ENCODE peak calls at places on chromosomes 3 and 15, in four cellular contexts. Q is H9; X is D721Med; Z is CD8-positive, alpha-beta T cell. C is an unnamed sample.

GRCh38 chr15:68644996-68645395 is 66.2 kb downstream of the CORO2B start:
- DNase-seq in Q (no peak), X (no peak), Z (no peak), C (no peak)

GRCh38 chr15:90062023-90062728 is 40.1 kb downstream of the IDH2 start:
- DNase-seq in Q (peak), X (no peak), Z (peak), C (no peak)

GRCh38 chr3:157078131-157078835 is 81.7 kb downstream of the CCNL1 start:
- DNase-seq in Q (peak), X (no peak), Z (no peak), C (no peak)

GRCh38 chr3:25235033-25235432 is 193.0 kb upstream of the RARB start:
- DNase-seq in Q (no peak), X (no peak), Z (no peak), C (no peak)

GRCh38 chr3:122893754-122894668 is 99.1 kb downstream of the SLC49A4 start:
- DNase-seq in Q (peak), X (no peak), Z (no peak), C (no peak)

GRCh38 chr15:83200589-83200988 is 7.0 kb downstream of the HDGFL3 start:
- DNase-seq in Q (no peak), X (no peak), Z (no peak), C (no peak)

GRCh38 chr3:65436580-65436979 is 602.1 kb downstream of the MAGI1 start:
- DNase-seq in Q (no peak), X (no peak), Z (no peak), C (no peak)

GRCh38 chr15:28191832-28192231 is 92.7 kb upstream of the OCA2 start:
- DNase-seq in Q (peak), X (no peak), Z (no peak), C (peak)

GRCh38 chr3:197122394-197122793 is 92.8 kb upstream of the MELTF start:
- DNase-seq in Q (no peak), X (no peak), Z (no peak), C (no peak)

GRCh38 chr3:133136114-133137041 is 98.2 kb downstream of the TMEM108 start:
- DNase-seq in Q (no peak), X (no peak), Z (no peak), C (no peak)

GRCh38 chr3:23601020-23601822 is 204.5 kb upstream of the UBE2E1 start:
- DNase-seq in Q (no peak), X (no peak), Z (no peak), C (no peak)

GRCh38 chr3:141825216-141826011 is 51.0 kb upstream of the ATP1B3 start:
- DNase-seq in Q (no peak), X (no peak), Z (no peak), C (no peak)

GRCh38 chr3:104750581-104750980 is 616.1 kb upstream of the ALCAM start:
- DNase-seq in Q (no peak), X (no peak), Z (no peak), C (no peak)

GRCh38 chr3:175410251-175410650 is 551.1 kb downstream of the NAALADL2 start:
- DNase-seq in Q (no peak), X (no peak), Z (no peak), C (peak)

GRCh38 chr15:101049856-101050646 is 130.9 kb downstream of the LRRK1 start:
- DNase-seq in Q (no peak), X (no peak), Z (peak), C (no peak)

GRCh38 chr15:42059661-42060476 is 34.5 kb downstream of the PLA2G4D start:
- DNase-seq in Q (peak), X (peak), Z (peak), C (no peak)

GRCh38 chr3:169765281-169765624 is 393 bp upstream of the TERC start:
- DNase-seq in Q (no peak), X (no peak), Z (no peak), C (no peak)

GRCh38 chr3:60594025-60594424 is 657.2 kb downstream of the FHIT start:
- DNase-seq in Q (no peak), X (no peak), Z (no peak), C (no peak)

GRCh38 chr15:36911322-36911944 is 188.9 kb downstream of the MEIS2 start:
- DNase-seq in Q (no peak), X (no peak), Z (no peak), C (no peak)

GRCh38 chr15:64152507-64153387 is 1.2 kb downstream of the SNX22 start:
- DNase-seq in Q (peak), X (no peak), Z (no peak), C (no peak)

GRCh38 chr3:150495563-150496168 is 50.6 kb downstream of the SERP1 start:
- DNase-seq in Q (no peak), X (no peak), Z (peak), C (peak)

GRCh38 chr3:141050913-141051632 is at the start of gene SPSB4:
- DNase-seq in Q (peak), X (peak), Z (no peak), C (no peak)

GRCh38 chr3:145422541-145422940 is 738.4 kb downstream of the PLOD2 start:
- DNase-seq in Q (no peak), X (no peak), Z (no peak), C (no peak)

GRCh38 chr3:183122257-183122932 is 23.1 kb upstream of the MCCC1 start:
- DNase-seq in Q (no peak), X (no peak), Z (no peak), C (peak)

GRCh38 chr15:42358141-42358540 is 1.2 kb upstream of the CAPN3 start:
- DNase-seq in Q (no peak), X (no peak), Z (no peak), C (no peak)

GRCh38 chr3:126349611-126350501 is 7.4 kb downstream of the KLF15 start:
- DNase-seq in Q (no peak), X (no peak), Z (no peak), C (no peak)

GRCh38 chr3:191066669-191067068 is 132.4 kb upstream of the OSTN start:
- DNase-seq in Q (no peak), X (no peak), Z (no peak), C (no peak)

GRCh38 chr15:48440084-48440483 is 108.9 kb downstream of the DUT start:
- DNase-seq in Q (peak), X (no peak), Z (no peak), C (peak)

GRCh38 chr15:90230071-90230494 is 3.7 kb downstream of the CIB1 start:
- DNase-seq in Q (no peak), X (no peak), Z (no peak), C (no peak)

GRCh38 chr15:88382482-88382983 is 84.7 kb downstream of the MRPL46 start:
- DNase-seq in Q (no peak), X (no peak), Z (no peak), C (no peak)

GRCh38 chr3:30195352-30195751 is 411.0 kb upstream of the TGFBR2 start:
- DNase-seq in Q (no peak), X (no peak), Z (no peak), C (no peak)

GRCh38 chr3:120276767-120277166 is 8.3 kb downstream of the GPR156 start:
- DNase-seq in Q (no peak), X (no peak), Z (no peak), C (no peak)

GRCh38 chr3:9398715-9399708 is 1.6 kb downstream of the SETD5 start:
- DNase-seq in Q (peak), X (no peak), Z (peak), C (no peak)

GRCh38 chr15:31440754-31441298 is 114.2 kb downstream of the KLF13 start:
- DNase-seq in Q (no peak), X (no peak), Z (peak), C (no peak)

GRCh38 chr3:49327485-49327884 is 12.4 kb downstream of the USP4 start:
- DNase-seq in Q (no peak), X (no peak), Z (no peak), C (no peak)

GRCh38 chr15:31373096-31373865 is 46.6 kb downstream of the KLF13 start:
- DNase-seq in Q (no peak), X (no peak), Z (no peak), C (no peak)

GRCh38 chr15:68055224-68055705 is 1.1 kb downstream of the PIAS1 start:
- DNase-seq in Q (no peak), X (no peak), Z (peak), C (peak)

GRCh38 chr3:8500208-8500961 is 1.2 kb upstream of the LMCD1 start:
- DNase-seq in Q (peak), X (no peak), Z (no peak), C (no peak)

GRCh38 chr3:133892546-133893231 is 3.0 kb downstream of the RAB6B start:
- DNase-seq in Q (no peak), X (no peak), Z (no peak), C (no peak)

GRCh38 chr3:139629033-139629432 is 48.7 kb downstream of the NMNAT3 start:
- DNase-seq in Q (peak), X (no peak), Z (no peak), C (no peak)
- TF ChIP-seq CTCF in Q (peak), X (peak), Z (no peak), C (peak)

GRCh38 chr3:128360705-128361271 is 105.9 kb downstream of the DNAJB8 start:
- DNase-seq in Q (no peak), X (no peak), Z (no peak), C (no peak)

GRCh38 chr3:128360243-128360642 is 106.4 kb downstream of the DNAJB8 start:
- DNase-seq in Q (no peak), X (no peak), Z (no peak), C (no peak)

GRCh38 chr3:128364291-128364690 is 102.4 kb downstream of the DNAJB8 start:
- DNase-seq in Q (no peak), X (no peak), Z (no peak), C (no peak)

GRCh38 chr3:128364808-128365360 is 101.8 kb downstream of the DNAJB8 start:
- DNase-seq in Q (no peak), X (no peak), Z (no peak), C (no peak)

DNA sequence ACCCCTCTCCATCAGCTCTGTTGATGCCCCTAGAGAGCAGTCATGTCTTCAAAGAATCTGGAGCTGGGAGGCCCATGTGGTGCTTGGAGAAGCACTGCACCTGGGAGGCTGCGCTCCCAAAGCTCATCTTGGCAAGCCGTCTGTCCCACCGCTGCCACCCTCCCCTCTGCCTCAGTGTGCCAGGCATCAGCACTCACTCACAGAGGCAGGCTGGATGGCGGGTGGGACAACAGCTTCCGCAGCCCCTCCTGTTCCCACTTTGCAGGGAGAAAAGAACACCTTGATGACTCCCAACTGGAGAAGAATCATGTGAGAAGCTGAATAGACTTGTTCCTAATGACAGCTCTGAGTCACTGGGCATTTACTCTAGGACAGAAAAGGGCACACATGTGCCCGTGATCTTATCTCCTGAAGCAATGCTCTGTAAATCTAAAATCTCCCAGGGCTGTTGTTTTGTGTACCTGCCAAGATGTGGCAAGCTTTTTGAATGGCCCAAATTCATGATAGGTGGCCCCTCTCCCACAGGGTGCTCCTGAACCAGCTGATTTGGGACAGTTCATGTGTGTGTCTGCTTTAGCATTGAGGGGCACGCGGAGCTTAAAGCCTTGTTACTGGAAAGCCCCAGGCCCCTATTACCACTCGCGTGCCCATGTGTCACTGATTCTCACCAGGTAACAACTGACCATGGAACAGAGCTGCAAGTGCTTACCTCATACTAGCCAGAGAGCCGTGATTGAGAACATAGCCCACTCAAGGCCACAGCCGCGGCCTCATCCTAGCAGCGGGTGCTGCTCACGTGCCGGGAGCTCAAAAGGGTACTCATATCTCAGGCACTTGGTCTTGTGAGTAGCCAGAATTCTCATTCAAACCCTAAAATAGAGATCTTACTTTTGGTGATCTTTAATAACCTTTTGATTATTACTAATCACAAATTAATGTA is 104.4 kb downstream of the DNAJB8 start:
- DNase-seq in Q (no peak), X (no peak), Z (no peak), C (no peak)
- TF ChIP-seq CTCF in Q (no peak), X (no peak), Z (no peak), C (no peak)

GRCh38 chr15:25541228-25541627 is 102.4 kb upstream of the UBE3A start:
- DNase-seq in Q (no peak), X (no peak), Z (no peak), C (no peak)

GRCh38 chr15:25542648-25543047 is 103.8 kb upstream of the UBE3A start:
- DNase-seq in Q (no peak), X (no peak), Z (no peak), C (no peak)

GRCh38 chr15:25545017-25545416 is 106.2 kb upstream of the UBE3A start:
- DNase-seq in Q (no peak), X (no peak), Z (no peak), C (no peak)

GRCh38 chr15:25544076-25544475 is 105.3 kb upstream of the UBE3A start:
- DNase-seq in Q (no peak), X (no peak), Z (no peak), C (no peak)

DNA sequence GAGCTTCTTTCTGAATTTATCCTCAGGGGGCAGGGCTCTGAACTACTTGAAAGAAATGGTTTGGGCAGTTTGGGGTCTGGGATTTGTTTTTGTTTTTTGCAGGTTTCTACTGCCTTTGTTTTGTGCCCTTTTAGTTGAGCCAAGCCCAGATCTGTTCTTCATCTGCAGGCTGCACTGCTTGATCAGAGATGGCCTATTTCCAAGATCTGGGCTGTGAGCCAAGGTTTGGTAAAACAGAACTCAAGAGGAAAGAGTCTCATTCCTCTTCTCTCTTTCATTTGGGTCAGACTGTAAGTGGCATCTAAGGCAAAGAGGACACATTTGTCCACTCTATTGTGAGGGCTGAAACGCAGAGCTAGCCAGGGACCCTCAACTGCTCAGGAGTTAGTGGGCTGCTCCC is 104.3 kb upstream of the UBE3A start:
- DNase-seq in Q (no peak), X (no peak), Z (no peak), C (peak)
- TF ChIP-seq CTCF in Q (no peak), X (peak), Z (no peak), C (no peak)

DNA sequence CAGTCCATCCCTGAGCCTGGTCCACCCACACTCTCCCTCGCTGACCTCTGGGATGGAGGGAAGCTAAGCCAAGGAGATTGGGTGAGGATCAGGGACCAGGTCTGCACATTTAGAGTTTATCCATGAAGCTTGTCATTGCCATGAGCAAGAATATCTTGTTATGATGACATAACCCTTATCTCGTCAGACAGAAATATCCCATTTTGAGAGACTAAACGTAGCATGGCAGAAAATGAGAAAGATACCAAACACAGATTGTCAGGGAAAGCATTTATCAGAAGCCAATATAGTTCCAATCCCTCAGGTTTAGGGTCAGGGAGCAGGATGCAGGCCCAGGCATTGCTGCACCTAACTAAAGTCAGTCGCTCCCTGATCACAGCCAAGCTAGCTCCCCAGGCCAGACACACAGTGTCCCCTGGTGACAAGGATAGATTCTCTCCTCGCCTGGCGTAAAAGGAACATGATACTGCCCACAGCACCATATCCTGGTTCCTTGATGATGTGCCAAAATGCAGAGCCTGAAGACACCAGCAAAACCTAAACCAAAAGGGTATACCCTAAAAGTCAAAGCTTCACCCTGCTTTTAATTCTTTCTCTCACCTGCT is 66.9 kb downstream of the DCLK3 start:
- DNase-seq in Q (peak), X (no peak), Z (no peak), C (no peak)
- TF ChIP-seq CTCF in Q (peak), X (no peak), Z (no peak), C (peak)

DNA sequence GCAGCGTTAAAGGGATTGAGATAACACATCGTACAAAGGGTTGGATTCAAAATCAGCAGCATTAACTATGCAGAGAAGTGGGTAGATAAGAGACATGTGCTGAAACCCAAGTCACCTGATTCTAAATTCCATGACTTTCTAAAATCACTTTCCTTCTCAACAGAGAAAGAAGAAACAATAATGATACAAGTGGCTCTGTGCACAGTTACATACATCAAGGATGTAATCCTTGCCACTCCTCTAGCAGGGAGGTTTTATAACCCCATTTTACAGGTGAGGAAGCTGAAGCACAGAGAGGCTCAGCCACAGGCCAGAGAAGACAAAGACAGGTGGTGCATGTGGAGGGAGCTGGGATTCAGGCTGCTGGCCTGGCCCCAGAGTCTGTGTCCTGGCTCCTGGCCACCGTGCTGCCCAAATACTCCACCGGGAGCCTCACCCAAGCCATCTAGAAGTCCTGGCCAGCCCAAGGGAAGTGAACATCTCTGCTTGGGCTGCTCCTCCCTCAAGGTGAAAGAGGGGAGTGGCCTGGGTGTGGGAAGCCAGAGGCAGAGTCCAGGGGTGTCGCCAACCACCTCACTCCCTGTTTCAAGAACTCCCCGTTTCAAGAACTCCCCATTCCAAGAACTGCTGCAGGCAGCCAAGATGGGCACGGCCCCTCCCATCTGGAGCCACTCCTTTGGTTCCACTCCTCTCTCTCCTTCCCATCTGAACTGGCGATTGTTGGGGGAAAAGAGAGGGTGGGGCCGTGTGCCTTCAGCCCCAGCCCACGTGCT is 147.1 kb downstream of the NUP210 start:
- DNase-seq in Q (no peak), X (no peak), Z (no peak), C (no peak)
- TF ChIP-seq CTCF in Q (no peak), X (no peak), Z (no peak), C (no peak)

DNA sequence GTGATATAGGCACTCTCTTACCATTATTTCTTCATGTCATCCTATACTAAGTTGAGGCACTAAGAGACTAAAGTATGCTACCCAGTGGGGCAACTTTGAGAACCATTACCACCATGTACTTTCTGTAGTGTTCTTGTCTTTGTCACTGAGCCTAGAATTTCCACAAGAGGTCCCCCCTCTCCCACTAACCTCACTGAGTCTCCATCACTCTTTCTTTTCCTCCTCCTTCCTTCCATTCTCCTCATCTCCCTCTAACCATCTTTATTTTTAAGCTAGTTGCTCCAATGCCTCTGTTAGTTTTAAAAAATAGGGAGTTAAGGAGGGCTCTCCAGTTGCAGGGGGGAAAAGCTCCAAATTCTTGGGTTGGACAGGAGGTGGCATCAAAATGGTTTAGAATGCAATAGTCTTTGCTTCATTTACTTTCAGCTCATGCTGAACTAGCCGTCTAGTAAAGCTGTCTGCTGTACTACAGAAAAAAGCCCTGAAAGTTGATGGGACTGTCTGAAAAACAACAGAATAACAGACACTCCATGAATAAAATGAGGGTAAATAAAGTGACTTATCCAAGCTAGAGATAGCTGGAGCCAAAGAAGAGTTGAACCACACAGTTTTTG is 85.1 kb upstream of the MYRIP start:
- DNase-seq in Q (no peak), X (no peak), Z (no peak), C (no peak)
- TF ChIP-seq CTCF in Q (peak), X (peak), Z (no peak), C (peak)

GRCh38 chr3:16961621-16962205 is 77.0 kb downstream of the PLCL2 start:
- DNase-seq in Q (peak), X (no peak), Z (no peak), C (no peak)
- TF ChIP-seq CTCF in Q (no peak), X (no peak), Z (no peak), C (no peak)

C was measured in AG09309.